ENCODE peak calls at places on chromosome 15, in ten cellular contexts. Y is NCI-H2029; Q is EL; X is OCI-M1; R is activated CD4-positive, alpha-beta T cell treated with anti-CD3 and anti-CD28 coated beads, Interleukin-2, amount 50 U/mL, for 1 hour; B is HT1080; A is iPS DF 19.7; G is HS-5; M is PC-9; L is cardiac muscle cell. O is an unnamed sample.
A peak's percentile ranks its signal among the peaks of the same experiment; 100 is the strongest.

GRCh38 chr15:52259503-52259902 is 36.1 kb downstream of the MYO5C start:
- DNase-seq in X (no peak), Q (no peak), A (no peak), R (no peak), M (no peak), G (no peak), Y (no peak), L (no peak), B (no peak), O (no peak)

GRCh38 chr15:38668433-38669159 is 104.0 kb upstream of the RASGRP1 start:
- DNase-seq in R (no peak), G (no peak), M (no peak), X (no peak), L (no peak), B (no peak), Y (no peak), Q (no peak), A (no peak), O (no peak)

GRCh38 chr15:83275412-83275811 is 9.1 kb downstream of the BNC1 start:
- DNase-seq in L (no peak), R (no peak), Y (no peak), X (no peak), B (peak; percentile 69), M (no peak), G (no peak), Q (peak; percentile 76), A (no peak), O (no peak)

GRCh38 chr15:80777137-80777536 is 2.0 kb upstream of the CEMIP start:
- DNase-seq in M (peak; percentile 87), R (no peak), Y (no peak), X (peak; percentile 2), Q (peak; percentile 38), G (no peak), B (peak; percentile 27), A (no peak), L (no peak), O (no peak)

GRCh38 chr15:58472821-58473581 is 41.2 kb downstream of the LIPC start:
- DNase-seq in A (no peak), Q (no peak), L (no peak), M (peak; percentile 66), R (peak; percentile 16), G (no peak), X (no peak), B (peak; percentile 33), Y (no peak), O (peak; percentile 55)

GRCh38 chr15:87369269-87369668 is 887.3 kb downstream of the NTRK3 start:
- DNase-seq in X (peak; percentile 5), R (no peak), A (peak; percentile 30), Q (peak; percentile 97), M (peak; percentile 64), L (no peak), Y (no peak), B (peak; percentile 98), G (peak; percentile 94), O (no peak)

GRCh38 chr15:84736375-84736774 is 12.0 kb upstream of the ZNF592 start:
- DNase-seq in B (peak; percentile 44), Q (no peak), Y (no peak), L (no peak), R (peak; percentile 46), M (no peak), G (no peak), X (no peak), A (no peak), O (peak; percentile 75)

GRCh38 chr15:68650901-68651709 is 72.3 kb downstream of the CORO2B start:
- DNase-seq in L (peak; percentile 77), Q (no peak), X (peak; percentile 91), R (peak; percentile 26), Y (no peak), M (no peak), G (no peak), B (peak; percentile 36), A (no peak), O (peak; percentile 22)

GRCh38 chr15:64029111-64029510 is 17.2 kb downstream of the DAPK2 start:
- DNase-seq in M (no peak), Y (no peak), L (no peak), B (no peak), X (no peak), G (no peak), Q (no peak), A (no peak), R (no peak), O (no peak)

GRCh38 chr15:43879386-43880355 is 52.9 kb downstream of the WDR76 start:
- DNase-seq in B (no peak), X (no peak), Y (no peak), R (no peak), M (no peak), Q (no peak), G (no peak), A (no peak), L (peak; percentile 88), O (no peak)

GRCh38 chr15:72535911-72536310 is 61.8 kb downstream of the ARIH1 start:
- DNase-seq in B (no peak), A (no peak), G (no peak), L (no peak), Q (no peak), Y (no peak), M (no peak), R (no peak), X (no peak), O (no peak)

GRCh38 chr15:43246261-43246764 is 20.4 kb downstream of the TGM5 start:
- DNase-seq in B (no peak), G (no peak), M (no peak), A (no peak), Q (no peak), Y (no peak), X (no peak), L (no peak), R (no peak), O (no peak)

GRCh38 chr15:98018761-98019351 is 58.4 kb downstream of the ARRDC4 start:
- DNase-seq in B (no peak), L (no peak), X (no peak), M (no peak), G (no peak), Y (no peak), R (no peak), Q (no peak), A (no peak), O (no peak)

GRCh38 chr15:74350295-74351275 is 16.9 kb downstream of the CYP11A1 start:
- DNase-seq in Q (no peak), A (no peak), L (no peak), R (no peak), Y (no peak), G (no peak), B (no peak), X (no peak), M (no peak), O (no peak)

GRCh38 chr15:65285291-65286068 is 1.2 kb downstream of the PARP16 start:
- DNase-seq in R (no peak), M (no peak), Y (no peak), X (no peak), B (no peak), A (no peak), L (peak; percentile 82), Q (peak; percentile 18), G (peak; percentile 32), O (no peak)

GRCh38 chr15:65952425-65953053 is 83.2 kb downstream of the RAB11A start:
- DNase-seq in L (peak; percentile 88), R (no peak), X (peak; percentile 35), Y (no peak), G (no peak), M (no peak), A (peak; percentile 42), Q (peak; percentile 38), B (peak; percentile 41), O (no peak)

GRCh38 chr15:88810449-88810848 is 7.2 kb downstream of the ACAN start:
- DNase-seq in R (no peak), B (peak; percentile 34), G (peak; percentile 19), Q (peak; percentile 52), A (no peak), X (no peak), M (no peak), Y (no peak), L (no peak), O (no peak)

GRCh38 chr15:35936284-35936683 is 390.3 kb upstream of the DPH6 start:
- DNase-seq in R (no peak), G (no peak), X (no peak), B (no peak), Q (no peak), M (no peak), A (no peak), L (no peak), Y (no peak), O (no peak)

O was measured in activated T-helper 2 cell treated with anti-CD3 and anti-CD28 coated beads, Interferon-gamma antibody, Interleukin-2, Interleukin-4, amounts not matched to agents 10 μg/mL and 5 μg/mL and 100 μg/mL, durations not matched to agents 14 hours and 24 hours and 36 hours.